ENCODE peak calls at places on chromosomes 5 and 9, in eight cellular contexts. D is Karpas-422, N is IMR-90, M is stomach, J is ascending aorta, U is adrenal gland, Y is Peyer's patch, O is pancreas. G is an unnamed sample.

GRCh38 chr5:109191153-109191558 is 218.6 kb downstream of the PJA2 start:
- DNase-seq in M (no peak), D (no peak), U (peak; percentile 60), N (peak; percentile 64), J (no peak), O (no peak), Y (no peak), G (no peak)

GRCh38 chr9:38026021-38026809 is 42.8 kb downstream of the SHB start:
- DNase-seq in J (peak; percentile 25), M (no peak), Y (no peak), D (peak; percentile 91), O (no peak), N (peak; percentile 98), U (peak; percentile 54), G (no peak)

GRCh38 chr5:55176176-55176818 is 3.3 kb upstream of the CDC20B start:
- DNase-seq in N (no peak), Y (no peak), D (peak; percentile 50), J (no peak), M (peak; percentile 73), U (no peak), O (peak; percentile 83), G (peak; percentile 82)

GRCh38 chr5:149600932-149601331 is 19.6 kb downstream of the ARHGEF37 start:
- DNase-seq in O (no peak), D (no peak), U (no peak), Y (no peak), J (no peak), M (no peak), N (no peak), G (no peak)

GRCh38 chr9:105191508-105192118 is 52.8 kb upstream of the SLC44A1 start:
- DNase-seq in J (no peak), M (no peak), D (no peak), U (peak; percentile 44), O (no peak), Y (no peak), N (no peak), G (no peak)

GRCh38 chr9:96158909-96159575 is 142.9 kb downstream of the HSD17B3 start:
- DNase-seq in D (no peak), Y (no peak), N (no peak), J (no peak), M (no peak), O (no peak), U (no peak), G (no peak)

GRCh38 chr5:62938927-62939326 is 360.3 kb downstream of the LRRC70 start:
- DNase-seq in N (no peak), U (no peak), J (no peak), D (no peak), M (no peak), Y (no peak), O (no peak), G (no peak)

GRCh38 chr9:85425153-85425611 is 316.6 kb downstream of the AGTPBP1 start:
- DNase-seq in U (peak; percentile 74), J (no peak), M (peak; percentile 55), D (peak; percentile 87), N (no peak), Y (no peak), O (peak; percentile 68), G (peak; percentile 45)

GRCh38 chr5:5344606-5345005 is 77.9 kb upstream of the ICE1 start:
- DNase-seq in M (no peak), O (no peak), D (no peak), N (no peak), Y (no peak), J (no peak), U (no peak), G (no peak)

GRCh38 chr9:110257097-110257955 is 1.0 kb upstream of the TXN start:
- DNase-seq in U (peak; percentile 36), O (peak; percentile 38), D (peak; percentile 45), M (peak; percentile 32), N (peak; percentile 24), J (no peak), Y (no peak), G (no peak)

GRCh38 chr5:170273968-170274710 is 23.4 kb downstream of the LCP2 start:
- DNase-seq in D (peak; percentile 89), N (no peak), J (no peak), U (no peak), M (peak; percentile 51), O (no peak), Y (peak; percentile 65), G (no peak)

GRCh38 chr9:69433426-69433825 is 108.4 kb downstream of the ENTREP1 start:
- DNase-seq in M (no peak), J (no peak), N (peak; percentile 53), Y (no peak), O (no peak), D (no peak), U (no peak), G (no peak)

GRCh38 chr9:112013261-112013660 is 116.6 kb downstream of the UGCG start:
- DNase-seq in M (no peak), U (no peak), N (no peak), O (no peak), D (no peak), J (no peak), Y (no peak), G (no peak)

GRCh38 chr9:125472926-125473701 is 211.5 kb downstream of the GAPVD1 start:
- DNase-seq in N (peak; percentile 73), U (peak; percentile 47), M (no peak), O (no peak), J (no peak), Y (no peak), D (no peak), G (no peak)

GRCh38 chr9:78601957-78602565 is 305.1 kb downstream of the PSAT1 start:
- DNase-seq in Y (no peak), N (peak; percentile 66), D (peak; percentile 75), O (no peak), M (no peak), U (peak; percentile 52), J (no peak), G (no peak)

GRCh38 chr5:133906303-133906702 is 62.1 kb downstream of the C5orf15 start:
- DNase-seq in O (no peak), M (no peak), U (no peak), N (no peak), D (no peak), J (no peak), Y (no peak), G (no peak)

GRCh38 chr9:30120654-30121053 is 2263.8 kb upstream of the ACO1 start:
- DNase-seq in D (no peak), U (no peak), Y (no peak), O (no peak), J (no peak), N (no peak), M (no peak), G (no peak)

GRCh38 chr9:133476036-133476435 is 2.9 kb downstream of the SLC2A6 start:
- DNase-seq in D (no peak), U (no peak), N (no peak), J (no peak), M (no peak), O (peak; percentile 43), Y (no peak), G (no peak)

GRCh38 chr9:133476531-133476930 is 2.4 kb downstream of the SLC2A6 start:
- DNase-seq in D (no peak), Y (no peak), U (no peak), O (peak; percentile 40), M (no peak), N (peak; percentile 24), J (no peak), G (no peak)

GRCh38 chr9:133477992-133478850 is 678 bp downstream of the SLC2A6 start:
- DNase-seq in J (no peak), Y (peak; percentile 64), M (no peak), U (no peak), D (peak; percentile 82), N (peak; percentile 17), O (peak; percentile 73), G (no peak)

GRCh38 chr9:133476941-133477340 is 2.0 kb downstream of the SLC2A6 start:
- DNase-seq in O (peak; percentile 66), Y (no peak), J (no peak), N (no peak), M (no peak), D (no peak), U (no peak), G (no peak)

DNA sequence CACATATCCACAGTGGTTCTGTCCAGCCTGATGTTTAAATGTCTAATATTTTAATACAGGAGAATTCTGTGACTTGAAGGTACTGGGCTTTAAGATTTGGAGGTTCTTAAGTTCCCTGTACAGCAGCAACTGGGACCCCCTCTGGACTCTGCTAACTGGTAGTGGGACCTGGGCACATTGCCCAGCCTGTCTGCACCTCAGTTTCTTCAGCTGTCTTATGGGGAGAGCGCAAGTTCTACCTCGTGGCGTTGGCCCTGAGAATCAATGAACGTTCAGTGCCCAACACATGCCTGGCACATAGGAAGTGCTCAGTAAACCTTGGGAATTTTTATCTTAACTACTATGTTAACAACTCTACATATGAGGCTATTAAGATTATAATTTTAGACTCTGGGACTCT is 1.4 kb downstream of the SLC2A6 start:
- DNase-seq in J (no peak), N (no peak), D (no peak), O (no peak), M (no peak), Y (no peak), U (no peak), G (no peak)
- H3K4me3 ChIP-seq in J (no peak overlapping the region), N (no peak overlapping the region), D (peak overlapping the region; percentile 79), O (no peak overlapping the region), M (no peak overlapping the region), Y (peak overlapping the region; percentile 75), U (no peak overlapping the region), G (peak overlapping the region; percentile 70)

DNA sequence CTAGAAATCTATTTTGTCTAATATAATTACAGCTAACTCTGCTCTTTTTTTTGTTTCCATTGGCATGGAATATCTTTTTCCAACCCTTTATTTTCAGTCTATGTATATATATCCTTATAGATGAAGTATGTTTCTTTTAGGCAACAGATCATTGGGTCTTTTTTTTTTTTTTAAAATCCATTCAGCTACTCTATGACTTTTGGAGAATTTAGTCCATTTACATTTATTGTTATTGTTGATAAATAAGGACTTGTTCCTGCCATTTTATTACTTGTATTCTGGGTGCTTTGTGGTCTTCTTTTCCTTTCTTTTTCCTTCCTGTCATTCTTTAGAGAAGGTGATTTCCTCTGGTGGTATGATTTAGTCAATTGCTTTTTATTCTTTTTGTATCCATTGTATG is 296.8 kb downstream of the SMARCA2 start:
- DNase-seq in M (no peak), N (no peak), D (no peak), U (no peak), O (no peak), Y (no peak), J (no peak), G (no peak)
- H3K9me3 ChIP-seq in M (peaks cover 21% of the 10 kb centered on the region), N (peaks cover 8% of the 10 kb centered on the region), D (peaks cover 28% of the 10 kb centered on the region), U (peaks cover 9% of the 10 kb centered on the region), O (peaks cover 7% of the 10 kb centered on the region), Y (no peaks in the 10 kb centered on the region), J (peaks cover 33% of the 10 kb centered on the region), G (peaks cover 49% of the 10 kb centered on the region)

DNA sequence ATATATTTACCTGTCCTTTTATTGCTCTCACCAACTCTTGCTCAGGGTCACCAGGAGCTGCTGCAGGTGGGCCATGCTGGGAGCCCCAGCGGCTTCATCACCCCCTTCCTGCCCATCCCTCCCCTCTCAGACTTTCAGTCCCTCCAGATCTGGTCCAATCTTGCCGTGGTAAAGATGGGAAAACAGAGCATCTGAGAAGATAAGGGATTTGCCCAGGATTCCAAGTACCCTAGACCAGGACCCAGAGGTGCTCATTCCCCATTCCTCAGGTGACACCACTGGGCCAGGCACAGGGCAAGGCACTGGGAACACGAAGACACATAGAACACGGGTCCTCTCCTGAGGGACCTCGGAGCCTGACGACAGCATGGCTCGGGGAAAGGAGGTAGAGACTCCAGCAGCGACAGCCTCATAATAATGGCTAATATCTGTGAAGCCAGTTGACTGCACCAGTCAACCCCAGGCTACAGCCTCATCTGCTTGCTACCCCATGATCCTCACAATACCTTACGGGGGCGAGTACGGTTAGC is 18.0 kb downstream of the TMOD1 start:
- DNase-seq in D (no peak), O (no peak), N (no peak), M (no peak), U (peak; percentile 19), J (no peak), Y (no peak), G (no peak)
- H3K27ac ChIP-seq in D (no peak overlapping the region), O (peak overlapping the region; percentile 62), N (no peak overlapping the region), M (peak overlapping the region; percentile 78), U (peak overlapping the region; percentile 78), J (peak overlapping the region; percentile 86), Y (no peak overlapping the region), G (peak overlapping the region; percentile 70)

GRCh38 chr9:7439355-7439978 is 360.1 kb downstream of the DMAC1 start:
- DNase-seq in J (no peak), O (no peak), U (no peak), M (no peak), Y (no peak), D (no peak), N (peak; percentile 73), G (no peak)
- H3K4me3 ChIP-seq in J (no peak overlapping the region), O (no peak overlapping the region), U (no peak overlapping the region), M (no peak overlapping the region), Y (no peak overlapping the region), D (no peak overlapping the region), N (no peak overlapping the region), G (no peak overlapping the region)